ENCODE peak calls at places on chromosomes 3 and 15, in eight cellular contexts. One of them, this sample, is unnamed.

GRCh38 chr15:73927003-73927475 is 777 bp downstream of the LOXL1 start:
- DNase-seq in GM23338: peak; percentile 75
- DNase-seq in sigmoid colon: peak; percentile 83
- DNase-seq in HepG2: no peak
- DNase-seq in suprapubic skin: no peak
- DNase-seq in spleen: peak; percentile 91
- DNase-seq in esophagus muscularis mucosa: no peak
- DNase-seq in stomach: peak; percentile 86
- DNase-seq in this sample: peak; percentile 62

GRCh38 chr3:196499807-196500524 is 3.6 kb downstream of the RNF168 start:
- DNase-seq in stomach: no peak
- DNase-seq in spleen: no peak
- DNase-seq in suprapubic skin: no peak
- DNase-seq in esophagus muscularis mucosa: no peak
- DNase-seq in GM23338: peak; percentile 12
- DNase-seq in sigmoid colon: no peak
- DNase-seq in HepG2: no peak
- DNase-seq in this sample: no peak

GRCh38 chr15:74978503-74978902 is 16.9 kb upstream of the SCAMP5 start:
- DNase-seq in sigmoid colon: no peak
- DNase-seq in stomach: no peak
- DNase-seq in suprapubic skin: no peak
- DNase-seq in esophagus muscularis mucosa: no peak
- DNase-seq in spleen: peak; percentile 46
- DNase-seq in GM23338: no peak
- DNase-seq in HepG2: no peak
- DNase-seq in this sample: no peak

GRCh38 chr3:15223684-15224575 is 17.9 kb downstream of the CAPN7 start:
- DNase-seq in GM23338: no peak
- DNase-seq in suprapubic skin: no peak
- DNase-seq in spleen: no peak
- DNase-seq in stomach: no peak
- DNase-seq in HepG2: peak; percentile 63
- DNase-seq in sigmoid colon: no peak
- DNase-seq in esophagus muscularis mucosa: no peak
- DNase-seq in this sample: no peak

GRCh38 chr15:99447497-99448371 is 118.0 kb upstream of the MEF2A start:
- DNase-seq in esophagus muscularis mucosa: no peak
- DNase-seq in stomach: peak; percentile 21
- DNase-seq in HepG2: no peak
- DNase-seq in spleen: no peak
- DNase-seq in sigmoid colon: peak; percentile 53
- DNase-seq in suprapubic skin: no peak
- DNase-seq in GM23338: peak; percentile 56
- DNase-seq in this sample: no peak

GRCh38 chr3:170585008-170585936 is 603 bp downstream of the SLC7A14 start:
- DNase-seq in GM23338: peak; percentile 60
- DNase-seq in spleen: no peak
- DNase-seq in stomach: no peak
- DNase-seq in esophagus muscularis mucosa: no peak
- DNase-seq in sigmoid colon: no peak
- DNase-seq in suprapubic skin: no peak
- DNase-seq in HepG2: no peak
- DNase-seq in this sample: no peak

GRCh38 chr3:126311338-126311978 is 45.8 kb downstream of the KLF15 start:
- DNase-seq in GM23338: no peak
- DNase-seq in stomach: no peak
- DNase-seq in suprapubic skin: no peak
- DNase-seq in spleen: peak; percentile 56
- DNase-seq in sigmoid colon: no peak
- DNase-seq in esophagus muscularis mucosa: peak; percentile 81
- DNase-seq in HepG2: no peak
- DNase-seq in this sample: no peak

GRCh38 chr3:23106641-23107040 is 96.5 kb upstream of the UBE2E2 start:
- DNase-seq in sigmoid colon: no peak
- DNase-seq in spleen: no peak
- DNase-seq in stomach: no peak
- DNase-seq in HepG2: no peak
- DNase-seq in suprapubic skin: no peak
- DNase-seq in esophagus muscularis mucosa: no peak
- DNase-seq in GM23338: no peak
- DNase-seq in this sample: no peak

GRCh38 chr3:23055733-23056376 is 147.3 kb upstream of the UBE2E2 start:
- DNase-seq in stomach: no peak
- DNase-seq in HepG2: no peak
- DNase-seq in suprapubic skin: no peak
- DNase-seq in esophagus muscularis mucosa: no peak
- DNase-seq in spleen: no peak
- DNase-seq in sigmoid colon: no peak
- DNase-seq in GM23338: no peak
- DNase-seq in this sample: no peak

GRCh38 chr3:132256984-132257383 is 60.2 kb upstream of the ACP3 start:
- DNase-seq in HepG2: peak; percentile 27
- DNase-seq in sigmoid colon: no peak
- DNase-seq in suprapubic skin: no peak
- DNase-seq in esophagus muscularis mucosa: no peak
- DNase-seq in spleen: no peak
- DNase-seq in stomach: peak; percentile 40
- DNase-seq in GM23338: peak; percentile 83
- DNase-seq in this sample: peak; percentile 50

GRCh38 chr3:46959169-46959515 is 17.4 kb downstream of the CCDC12 start:
- DNase-seq in sigmoid colon: no peak
- DNase-seq in HepG2: no peak
- DNase-seq in spleen: no peak
- DNase-seq in suprapubic skin: no peak
- DNase-seq in GM23338: no peak
- DNase-seq in stomach: no peak
- DNase-seq in esophagus muscularis mucosa: no peak
- DNase-seq in this sample: no peak

GRCh38 chr3:65439641-65440040 is 599.1 kb downstream of the MAGI1 start:
- DNase-seq in stomach: peak; percentile 37
- DNase-seq in HepG2: peak; percentile 32
- DNase-seq in esophagus muscularis mucosa: no peak
- DNase-seq in suprapubic skin: no peak
- DNase-seq in sigmoid colon: peak; percentile 71
- DNase-seq in GM23338: peak; percentile 85
- DNase-seq in spleen: no peak
- DNase-seq in this sample: peak; percentile 42

GRCh38 chr3:72761410-72761809 is 86.8 kb downstream of the SHQ1 start:
- DNase-seq in GM23338: no peak
- DNase-seq in suprapubic skin: no peak
- DNase-seq in spleen: no peak
- DNase-seq in esophagus muscularis mucosa: no peak
- DNase-seq in stomach: no peak
- DNase-seq in sigmoid colon: no peak
- DNase-seq in HepG2: no peak
- DNase-seq in this sample: no peak

GRCh38 chr3:154517404-154517803 is 87.4 kb upstream of the GPR149 start:
- DNase-seq in GM23338: no peak
- DNase-seq in stomach: no peak
- DNase-seq in esophagus muscularis mucosa: no peak
- DNase-seq in sigmoid colon: no peak
- DNase-seq in HepG2: no peak
- DNase-seq in suprapubic skin: no peak
- DNase-seq in spleen: no peak
- DNase-seq in this sample: no peak

GRCh38 chr3:30263921-30264313 is 342.5 kb upstream of the TGFBR2 start:
- DNase-seq in HepG2: no peak
- DNase-seq in spleen: no peak
- DNase-seq in suprapubic skin: no peak
- DNase-seq in stomach: no peak
- DNase-seq in sigmoid colon: no peak
- DNase-seq in esophagus muscularis mucosa: no peak
- DNase-seq in GM23338: no peak
- DNase-seq in this sample: no peak

GRCh38 chr3:65953301-65953812 is 85.4 kb downstream of the MAGI1 start:
- DNase-seq in esophagus muscularis mucosa: no peak
- DNase-seq in stomach: peak; percentile 93
- DNase-seq in suprapubic skin: no peak
- DNase-seq in GM23338: peak; percentile 95
- DNase-seq in HepG2: peak; percentile 84
- DNase-seq in spleen: no peak
- DNase-seq in sigmoid colon: no peak
- DNase-seq in this sample: peak; percentile 94

GRCh38 chr3:155356594-155357370 is 63.3 kb upstream of the STRIT1 start:
- DNase-seq in GM23338: peak; percentile 64
- DNase-seq in sigmoid colon: no peak
- DNase-seq in suprapubic skin: no peak
- DNase-seq in HepG2: peak; percentile 33
- DNase-seq in stomach: no peak
- DNase-seq in spleen: no peak
- DNase-seq in esophagus muscularis mucosa: no peak
- DNase-seq in this sample: no peak

GRCh38 chr3:69082805-69083204 is 1.9 kb upstream of the ARL6IP5 start:
- DNase-seq in GM23338: no peak
- DNase-seq in esophagus muscularis mucosa: no peak
- DNase-seq in suprapubic skin: no peak
- DNase-seq in stomach: peak; percentile 31
- DNase-seq in spleen: no peak
- DNase-seq in HepG2: no peak
- DNase-seq in sigmoid colon: no peak
- DNase-seq in this sample: no peak

GRCh38 chr3:169836058-169836941 is 23.6 kb upstream of the LRRC34 start:
- DNase-seq in sigmoid colon: no peak
- DNase-seq in GM23338: no peak
- DNase-seq in HepG2: no peak
- DNase-seq in suprapubic skin: no peak
- DNase-seq in esophagus muscularis mucosa: no peak
- DNase-seq in stomach: no peak
- DNase-seq in spleen: no peak
- DNase-seq in this sample: no peak

GRCh38 chr3:129596194-129597086 is 10.0 kb downstream of the PLXND1 start:
- DNase-seq in esophagus muscularis mucosa: no peak
- DNase-seq in GM23338: peak; percentile 53
- DNase-seq in spleen: peak; percentile 88
- DNase-seq in sigmoid colon: peak; percentile 93
- DNase-seq in stomach: no peak
- DNase-seq in HepG2: peak; percentile 91
- DNase-seq in suprapubic skin: peak; percentile 94
- DNase-seq in this sample: no peak
- H3K4me1 ChIP-seq in esophagus muscularis mucosa: peaks cover 97% of the 10 kb centered on the region
- H3K4me1 ChIP-seq in GM23338: peaks cover 62% of the 10 kb centered on the region
- H3K4me1 ChIP-seq in spleen: peaks cover 79% of the 10 kb centered on the region
- H3K4me1 ChIP-seq in sigmoid colon: peaks cover 73% of the 10 kb centered on the region
- H3K4me1 ChIP-seq in stomach: peaks cover 86% of the 10 kb centered on the region
- H3K4me1 ChIP-seq in HepG2: peaks cover 91% of the 10 kb centered on the region
- H3K4me1 ChIP-seq in suprapubic skin: peaks cover 86% of the 10 kb centered on the region
- H3K4me1 ChIP-seq in this sample: peaks cover 15% of the 10 kb centered on the region

DNA sequence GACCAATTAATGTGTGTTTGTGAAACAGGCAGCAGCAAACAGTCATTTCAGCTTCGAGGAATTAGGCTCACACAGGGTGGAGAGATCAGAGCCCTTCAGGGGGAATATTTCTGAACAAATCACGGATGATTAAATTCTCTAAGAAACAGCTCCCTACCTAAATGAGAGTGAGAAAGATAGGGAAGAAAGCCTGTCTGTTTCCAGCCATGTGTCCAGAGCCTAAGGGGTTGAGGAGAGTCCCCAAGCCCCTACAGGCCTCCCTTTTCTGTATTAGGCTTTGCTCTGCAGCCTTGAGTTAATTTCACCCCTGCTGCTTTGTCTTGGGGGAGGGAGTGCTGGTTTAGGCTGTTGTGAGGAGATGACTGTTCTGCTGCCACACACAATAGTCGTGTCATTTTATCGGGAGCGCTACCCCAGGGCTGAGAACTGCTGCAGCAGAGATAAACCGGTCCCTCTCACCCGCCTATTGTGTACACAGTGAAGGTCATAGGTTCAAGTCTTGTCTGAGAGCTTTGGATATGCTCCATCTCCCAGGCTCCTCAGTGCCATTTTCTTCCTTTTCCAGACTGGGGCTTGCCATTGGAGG is 1.3 kb downstream of the ZNF609 start:
- DNase-seq in sigmoid colon: no peak
- DNase-seq in GM23338: peak; percentile 56
- DNase-seq in HepG2: peak; percentile 6
- DNase-seq in esophagus muscularis mucosa: no peak
- DNase-seq in spleen: no peak
- DNase-seq in stomach: peak; percentile 28
- DNase-seq in suprapubic skin: no peak
- DNase-seq in this sample: peak; percentile 13
- TF ChIP-seq POLR2AphosphoS5 in sigmoid colon: no peak
- TF ChIP-seq POLR2AphosphoS5 in GM23338: no peak
- TF ChIP-seq POLR2AphosphoS5 in HepG2: no peak
- TF ChIP-seq POLR2AphosphoS5 in esophagus muscularis mucosa: no peak
- TF ChIP-seq POLR2AphosphoS5 in spleen: no peak
- TF ChIP-seq POLR2AphosphoS5 in stomach: no peak
- TF ChIP-seq POLR2AphosphoS5 in suprapubic skin: no peak
- TF ChIP-seq POLR2AphosphoS5 in this sample: no peak

DNA sequence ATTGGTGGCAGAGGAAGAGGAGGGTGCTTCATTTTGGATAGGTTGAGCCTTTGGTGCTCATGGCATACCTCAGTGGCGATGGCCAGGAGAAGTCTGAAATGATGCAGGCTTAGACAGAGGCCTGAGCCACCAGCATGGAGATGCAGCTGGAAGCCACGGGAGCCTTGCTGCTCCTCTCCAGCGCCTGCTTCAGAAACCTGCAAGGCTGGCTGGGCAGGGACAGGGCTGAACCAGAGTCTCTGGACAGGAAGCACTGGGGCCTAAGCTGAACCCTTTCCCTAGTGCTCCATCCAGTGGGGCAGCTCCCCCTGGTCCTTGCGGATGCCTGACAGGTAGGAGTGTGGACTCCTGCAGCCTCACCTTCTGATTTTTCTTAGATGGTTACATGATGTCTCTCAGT is 36.7 kb upstream of the ADCY5 start:
- DNase-seq in suprapubic skin: no peak
- DNase-seq in esophagus muscularis mucosa: no peak
- DNase-seq in GM23338: no peak
- DNase-seq in spleen: peak; percentile 64
- DNase-seq in sigmoid colon: no peak
- DNase-seq in HepG2: no peak
- DNase-seq in stomach: no peak
- DNase-seq in this sample: no peak
- H3K4me1 ChIP-seq in suprapubic skin: no peaks in the 10 kb centered on the region
- H3K4me1 ChIP-seq in esophagus muscularis mucosa: peaks cover 19% of the 10 kb centered on the region
- H3K4me1 ChIP-seq in GM23338: no peaks in the 10 kb centered on the region
- H3K4me1 ChIP-seq in spleen: no peaks in the 10 kb centered on the region
- H3K4me1 ChIP-seq in sigmoid colon: peaks cover 13% of the 10 kb centered on the region
- H3K4me1 ChIP-seq in HepG2: peaks cover 13% of the 10 kb centered on the region
- H3K4me1 ChIP-seq in stomach: no peaks in the 10 kb centered on the region
- H3K4me1 ChIP-seq in this sample: no peaks in the 10 kb centered on the region

DNA sequence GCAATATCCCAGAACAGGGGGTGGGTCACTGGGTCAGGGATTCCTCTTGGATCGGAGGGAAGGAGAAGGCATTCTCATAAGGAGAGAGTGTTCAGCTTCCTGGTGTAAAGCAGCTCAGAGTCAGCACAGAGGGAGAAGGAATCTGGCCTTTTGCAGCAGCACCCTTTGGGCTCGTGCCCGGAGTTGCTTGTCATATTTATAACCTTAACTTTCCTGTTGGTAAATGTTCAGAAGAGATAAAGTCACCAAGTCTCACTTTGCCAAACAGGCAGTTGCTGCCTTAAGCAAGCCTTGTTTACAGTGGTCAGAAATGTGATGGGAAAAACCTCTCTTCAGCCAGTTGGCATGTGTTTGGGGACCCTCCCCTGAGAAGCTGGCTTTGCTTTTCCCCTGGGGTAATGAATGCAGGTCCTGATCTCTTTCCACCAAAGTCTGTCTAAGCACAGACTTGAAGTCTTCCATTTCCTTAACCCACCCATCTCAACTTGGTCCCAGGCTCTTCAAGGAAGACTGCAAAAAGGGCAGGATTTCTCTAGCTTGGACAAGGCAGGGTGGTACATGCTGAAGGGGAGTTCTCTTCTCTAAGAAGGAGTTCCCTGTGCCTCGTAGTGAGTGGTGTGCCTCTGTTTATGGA is 206.9 kb upstream of the BHLHE40 start:
- DNase-seq in stomach: peak; percentile 90
- DNase-seq in esophagus muscularis mucosa: peak; percentile 93
- DNase-seq in spleen: no peak
- DNase-seq in sigmoid colon: peak; percentile 93
- DNase-seq in GM23338: no peak
- DNase-seq in HepG2: no peak
- DNase-seq in suprapubic skin: peak; percentile 85
- DNase-seq in this sample: peak; percentile 93
- TF ChIP-seq POLR2AphosphoS5 in stomach: peak; percentile 80
- TF ChIP-seq POLR2AphosphoS5 in esophagus muscularis mucosa: peak; percentile 55
- TF ChIP-seq POLR2AphosphoS5 in spleen: peak; percentile 45
- TF ChIP-seq POLR2AphosphoS5 in sigmoid colon: peak; percentile 66
- TF ChIP-seq POLR2AphosphoS5 in GM23338: no peak
- TF ChIP-seq POLR2AphosphoS5 in HepG2: no peak
- TF ChIP-seq POLR2AphosphoS5 in suprapubic skin: no peak
- TF ChIP-seq POLR2AphosphoS5 in this sample: peak; percentile 93

This sample was measured in prostate gland.